ENCODE peak calls at places on chromosomes 1 and 21, in five cellular contexts. F is mammary epithelial cell; S is substantia nigra; H is activated CD8-positive, alpha-beta memory T cell treated with anti-CD3 and anti-CD28 coated beads, Interleukin-2, amount 50 U/mL, for 4 hours; X is germinal center. A is an unnamed sample.

GRCh38 chr1:43883321-43883720 is 50.3 kb upstream of the ARTN start:
- DNase-seq in F (no peak), S (no peak), H (no peak), X (no peak), A (peak)

GRCh38 chr1:210397681-210398080 is 69.0 kb downstream of the HHAT start:
- DNase-seq in F (no peak), S (no peak), H (no peak), X (no peak), A (no peak)

GRCh38 chr1:17355898-17356297 is 16.1 kb upstream of the PADI6 start:
- DNase-seq in F (no peak), S (no peak), H (peak), X (peak), A (no peak)

GRCh38 chr1:154329551-154330131 is 4.3 kb downstream of the ATP8B2 start:
- DNase-seq in F (no peak), S (no peak), H (no peak), X (no peak), A (no peak)

GRCh38 chr1:195717651-195718050 is 890.6 kb downstream of the KCNT2 start:
- DNase-seq in F (peak), S (no peak), H (no peak), X (no peak), A (peak)

GRCh38 chr21:42595281-42596187 is 57.9 kb upstream of the PDE9A start:
- DNase-seq in F (no peak), S (no peak), H (no peak), X (no peak), A (no peak)

GRCh38 chr1:110829955-110830553 is 42.9 kb upstream of the CD53 start:
- DNase-seq in F (peak), S (no peak), H (no peak), X (peak), A (peak)

GRCh38 chr1:203368624-203369451 is 17.9 kb upstream of the FMOD start:
- DNase-seq in F (peak), S (no peak), H (no peak), X (no peak), A (peak)

GRCh38 chr21:22762463-22762862 is 1764.3 kb downstream of the NCAM2 start:
- DNase-seq in F (no peak), S (no peak), H (no peak), X (no peak), A (no peak)

GRCh38 chr1:81254068-81254467 is 546.7 kb upstream of the ADGRL2 start:
- DNase-seq in F (no peak), S (no peak), H (no peak), X (no peak), A (no peak)

GRCh38 chr1:217078010-217078704 is 354.9 kb upstream of the ESRRG start:
- DNase-seq in F (peak), S (peak), H (no peak), X (no peak), A (peak)

GRCh38 chr1:22450421-22451021 is 1.1 kb upstream of the ZBTB40 start:
- DNase-seq in F (no peak), S (no peak), H (no peak), X (no peak), A (no peak)

GRCh38 chr1:204465469-204466415 is 28.9 kb downstream of the PIK3C2B start:
- DNase-seq in F (no peak), S (peak), H (no peak), X (peak), A (no peak)

GRCh38 chr1:87783315-87783714 is 454.6 kb downstream of the LMO4 start:
- DNase-seq in F (no peak), S (no peak), H (no peak), X (no peak), A (no peak)

GRCh38 chr21:43919871-43920801 is 55.1 kb downstream of the AGPAT3 start:
- DNase-seq in F (no peak), S (no peak), H (no peak), X (no peak), A (no peak)

GRCh38 chr21:41321211-41321907 is 4.8 kb downstream of the FAM3B start:
- DNase-seq in F (no peak), S (no peak), H (no peak), X (peak), A (no peak)

GRCh38 chr1:169529068-169529642 is 43.4 kb upstream of the SLC19A2 start:
- DNase-seq in F (peak), S (no peak), H (no peak), X (no peak), A (peak)

GRCh38 chr1:75083848-75084514 is 50.2 kb upstream of the LHX8 start:
- DNase-seq in F (peak), S (no peak), H (no peak), X (no peak), A (peak)

GRCh38 chr1:237470712-237471310 is 419.9 kb downstream of the ZP4 start:
- DNase-seq in F (peak), S (no peak), H (no peak), X (no peak), A (no peak)

GRCh38 chr1:231748744-231749143 is 122.2 kb downstream of the DISC1 start:
- DNase-seq in F (no peak), S (no peak), H (no peak), X (no peak), A (no peak)

GRCh38 chr1:232039303-232039702 is 412.7 kb downstream of the DISC1 start:
- DNase-seq in F (peak), S (no peak), H (no peak), X (no peak), A (peak)